ENCODE peak calls at places on chromosome 7, in six cellular contexts. P is prostate gland, U is RWPE1, F is colonic mucosa, I is breast epithelium, V is AG09309. Z is an unnamed sample.

GRCh38 chr7:50276446-50276845 is 28.1 kb upstream of the IKZF1 start:
- DNase-seq in P (no peak), U (no peak), F (no peak), I (no peak), V (no peak), Z (no peak)

GRCh38 chr7:89998554-89998953 is 155.7 kb upstream of the STEAP1 start:
- DNase-seq in P (no peak), U (no peak), F (no peak), I (no peak), V (no peak), Z (no peak)

GRCh38 chr7:150378853-150379589 is at the start of gene ZNF775:
- DNase-seq in P (peak), U (peak), F (peak), I (peak), V (peak), Z (peak)

GRCh38 chr7:7449055-7449454 is 86.6 kb downstream of the COL28A1 start:
- DNase-seq in P (no peak), U (no peak), F (no peak), I (no peak), V (no peak), Z (no peak)

GRCh38 chr7:142188846-142189245 is 69.0 kb downstream of the PRSS58 start:
- DNase-seq in P (no peak), U (no peak), F (no peak), I (no peak), V (no peak), Z (no peak)

GRCh38 chr7:148712610-148713330 is 14.1 kb downstream of the CUL1 start:
- DNase-seq in P (no peak), U (no peak), F (no peak), I (no peak), V (no peak), Z (no peak)

GRCh38 chr7:141544831-141545230 is 6.4 kb upstream of the AGK start:
- DNase-seq in P (no peak), U (no peak), F (no peak), I (no peak), V (no peak), Z (no peak)

GRCh38 chr7:74289018-74289659 is at the start of gene CLIP2:
- DNase-seq in P (peak), U (peak), F (peak), I (peak), V (no peak), Z (peak)

GRCh38 chr7:67821116-67821515 is 824.5 kb downstream of the TYW1 start:
- DNase-seq in P (no peak), U (no peak), F (no peak), I (no peak), V (no peak), Z (no peak)

GRCh38 chr7:64849250-64849923 is 53.7 kb upstream of the ZNF273 start:
- DNase-seq in P (no peak), U (peak), F (no peak), I (no peak), V (no peak), Z (no peak)

GRCh38 chr7:13990984-13991790 is 1.7 kb upstream of the ETV1 start:
- DNase-seq in P (peak), U (peak), F (peak), I (peak), V (peak), Z (peak)

GRCh38 chr7:157309990-157310668 is 26.7 kb upstream of the DNAJB6 start:
- DNase-seq in P (no peak), U (peak), F (no peak), I (peak), V (peak), Z (no peak)

GRCh38 chr7:143882611-143883078 is 19.3 kb downstream of the TCAF1 start:
- DNase-seq in P (peak), U (no peak), F (peak), I (no peak), V (no peak), Z (peak)

GRCh38 chr7:155798673-155799439 is 13.4 kb downstream of the SHH start:
- DNase-seq in P (no peak), U (no peak), F (no peak), I (no peak), V (no peak), Z (no peak)

GRCh38 chr7:151711906-151712771 is 164.8 kb downstream of the PRKAG2 start:
- DNase-seq in P (no peak), U (no peak), F (no peak), I (no peak), V (no peak), Z (no peak)

GRCh38 chr7:138115047-138115446 is 38.8 kb downstream of the AKR1D1 start:
- DNase-seq in P (no peak), U (no peak), F (no peak), I (no peak), V (no peak), Z (no peak)

GRCh38 chr7:97733276-97734206 is 1.7 kb downstream of the TAC1 start:
- DNase-seq in P (no peak), U (no peak), F (no peak), I (no peak), V (no peak), Z (peak)

GRCh38 chr7:85750454-85750949 is 563.6 kb upstream of the SEMA3D start:
- DNase-seq in P (no peak), U (peak), F (peak), I (no peak), V (peak), Z (no peak)

GRCh38 chr7:18788026-18788425 is 292.5 kb downstream of the HDAC9 start:
- DNase-seq in P (no peak), U (no peak), F (no peak), I (no peak), V (no peak), Z (no peak)

GRCh38 chr7:98810166-98810802 is 59.5 kb downstream of the TMEM130 start:
- DNase-seq in P (no peak), U (no peak), F (no peak), I (no peak), V (no peak), Z (no peak)

GRCh38 chr7:54260868-54261475 is 281.2 kb upstream of the VSTM2A start:
- DNase-seq in P (no peak), U (peak), F (no peak), I (no peak), V (no peak), Z (no peak)

GRCh38 chr7:151078233-151079040 is 2.2 kb downstream of the FASTK start:
- DNase-seq in P (no peak), U (no peak), F (no peak), I (no peak), V (no peak), Z (no peak)

GRCh38 chr7:82441916-82442478 is 1.6 kb downstream of the CACNA2D1 start:
- DNase-seq in P (no peak), U (peak), F (no peak), I (no peak), V (no peak), Z (no peak)

GRCh38 chr7:151085329-151085690 is 965 bp upstream of the AGAP3 start:
- DNase-seq in P (no peak), U (no peak), F (peak), I (no peak), V (no peak), Z (no peak)

DNA sequence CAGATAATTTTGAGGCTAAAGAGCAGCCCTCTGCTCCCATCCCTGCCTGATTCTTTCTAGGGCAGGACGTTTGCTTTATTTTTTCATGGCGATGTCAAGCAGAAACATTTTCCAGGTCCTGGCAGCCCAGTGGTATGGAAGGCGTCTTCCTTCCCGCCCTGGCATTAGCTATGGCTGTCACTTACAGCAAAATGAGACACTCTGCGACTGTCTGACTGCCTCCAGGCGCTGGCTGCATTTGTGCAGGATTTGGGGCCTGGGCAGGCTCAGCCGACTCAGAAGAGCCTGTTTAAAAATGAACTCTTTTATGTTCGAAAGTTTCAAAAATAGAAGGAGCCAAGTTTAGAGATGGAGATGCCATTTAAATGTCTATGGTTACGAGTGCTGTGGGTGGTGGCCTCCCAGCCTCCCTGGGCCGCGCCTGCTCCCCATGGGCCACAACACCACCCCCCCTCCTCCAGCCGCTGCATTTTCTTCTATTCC is 54.8 kb upstream of the TNS3 start:
- DNase-seq in P (no peak), U (no peak), F (no peak), I (no peak), V (no peak), Z (no peak)
- TF ChIP-seq CTCF in P (no peak), U (no peak), F (no peak), I (no peak), V (no peak), Z (no peak)

DNA sequence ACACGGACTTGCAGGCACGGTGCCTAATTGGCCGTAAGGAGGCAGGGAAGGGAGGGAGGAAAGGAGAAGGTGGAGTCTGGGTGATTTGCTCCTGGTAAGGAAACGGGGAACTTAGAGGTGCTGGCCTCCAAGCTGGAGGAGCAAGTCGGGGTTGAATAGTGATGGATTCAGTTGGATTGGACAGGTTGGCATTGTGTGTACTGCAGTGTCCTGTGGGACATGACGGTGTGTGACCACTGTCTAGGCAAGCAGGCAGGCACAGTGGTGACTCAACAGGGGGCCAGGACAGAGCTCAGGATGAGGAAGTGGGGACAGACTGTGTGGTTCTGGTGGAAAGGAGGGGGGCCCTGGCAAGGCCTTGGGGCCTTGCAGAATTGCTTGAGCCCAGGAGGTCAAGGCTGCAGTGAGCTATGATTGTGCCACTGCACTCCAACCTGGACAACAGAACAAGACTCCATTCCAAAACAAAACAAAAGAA is 48.8 kb downstream of the COL26A1 start:
- DNase-seq in P (no peak), U (no peak), F (no peak), I (no peak), V (no peak), Z (no peak)
- TF ChIP-seq CTCF in P (no peak), U (peak), F (no peak), I (no peak), V (no peak), Z (no peak)

GRCh38 chr7:5822742-5823503 is 41.5 kb upstream of the RNF216 start:
- DNase-seq in P (peak), U (peak), F (peak), I (peak), V (peak), Z (peak)
- TF ChIP-seq CTCF in P (peak), U (no peak), F (no peak), I (peak), V (no peak), Z (no peak)

GRCh38 chr7:129091484-129092002 is 36.6 kb upstream of the TNPO3 start:
- DNase-seq in P (peak), U (peak), F (peak), I (peak), V (no peak), Z (peak)
- TF ChIP-seq CTCF in P (peak), U (peak), F (peak), I (peak), V (peak), Z (peak)

DNA sequence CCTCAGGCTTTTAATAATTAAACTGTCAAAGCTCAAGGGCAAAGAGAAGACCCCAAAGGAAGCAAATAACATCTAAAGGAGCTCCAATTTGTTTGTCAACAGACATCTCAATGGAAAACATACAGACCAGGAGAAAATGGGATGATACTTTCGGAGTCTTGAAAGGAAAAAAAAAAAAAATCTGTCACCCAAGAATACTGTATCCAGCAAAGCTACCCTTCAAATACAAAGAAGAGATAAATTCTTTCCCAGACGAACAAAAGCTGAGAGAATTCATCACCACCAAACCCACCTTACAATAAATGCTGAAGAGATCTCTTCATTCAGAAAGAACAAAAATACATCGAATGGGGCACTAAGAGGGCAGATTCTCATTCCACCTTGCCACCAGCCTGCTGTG is 232.8 kb downstream of the PTPRN2 start:
- DNase-seq in P (no peak), U (no peak), F (no peak), I (no peak), V (no peak), Z (no peak)
- TF ChIP-seq CTCF in P (no peak), U (no peak), F (no peak), I (no peak), V (no peak), Z (no peak)

GRCh38 chr7:133051066-133051465 is 30.8 kb downstream of the CHCHD3 start:
- DNase-seq in P (no peak), U (no peak), F (no peak), I (no peak), V (no peak), Z (no peak)
- TF ChIP-seq CTCF in P (no peak), U (no peak), F (no peak), I (no peak), V (peak), Z (no peak)

GRCh38 chr7:44087914-44088838 is 5.8 kb upstream of the POLM start:
- DNase-seq in P (no peak), U (no peak), F (peak), I (no peak), V (peak), Z (no peak)

GRCh38 chr7:44084695-44085094 is 2.4 kb upstream of the POLM start:
- DNase-seq in P (no peak), U (no peak), F (no peak), I (no peak), V (peak), Z (no peak)

GRCh38 chr7:44083796-44084195 is 1.5 kb upstream of the POLM start:
- DNase-seq in P (no peak), U (no peak), F (no peak), I (no peak), V (no peak), Z (no peak)

GRCh38 chr7:44086627-44087026 is 4.3 kb upstream of the POLM start:
- DNase-seq in P (no peak), U (no peak), F (no peak), I (no peak), V (no peak), Z (no peak)

DNA sequence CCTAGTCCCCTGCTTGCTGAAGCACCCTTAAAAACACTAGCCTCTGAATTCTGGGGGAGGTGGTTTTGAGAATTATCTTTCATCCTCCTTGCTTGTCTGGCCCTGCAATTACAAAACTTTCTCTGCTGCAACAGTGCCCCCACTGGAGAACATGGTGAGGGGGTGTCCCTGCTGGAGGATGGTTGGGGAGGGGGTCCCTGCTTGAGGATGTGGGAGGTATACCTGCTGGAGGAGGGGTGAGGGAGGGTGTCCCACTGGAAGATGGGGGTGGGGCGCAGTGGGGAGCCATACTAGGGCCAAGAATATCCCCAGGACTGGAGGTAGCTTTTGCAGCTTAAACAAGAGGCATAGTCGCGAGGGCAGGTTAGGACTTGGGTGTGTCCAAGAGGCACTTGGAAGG is 3.2 kb upstream of the POLM start:
- DNase-seq in P (no peak), U (no peak), F (no peak), I (no peak), V (no peak), Z (no peak)
- TF ChIP-seq CTCF in P (no peak), U (no peak), F (no peak), I (no peak), V (peak), Z (no peak)

GRCh38 chr7:127770870-127771269 is 118.9 kb downstream of the SND1 start:
- DNase-seq in P (no peak), U (no peak), F (no peak), I (no peak), V (no peak), Z (no peak)
- TF ChIP-seq CTCF in P (no peak), U (no peak), F (no peak), I (no peak), V (no peak), Z (no peak)

GRCh38 chr7:131625817-131626372 is 69.5 kb upstream of the PODXL start:
- DNase-seq in P (no peak), U (peak), F (no peak), I (no peak), V (peak), Z (no peak)
- TF ChIP-seq CTCF in P (no peak), U (no peak), F (no peak), I (no peak), V (peak), Z (no peak)